ENCODE peak calls at places on chromosomes 5 and 9, in six cellular contexts. V is adrenal gland, X is uterus, H is spleen, U is K562, I is GM12878. E is an unnamed sample.

GRCh38 chr5:173653822-173654523 is 37.5 kb upstream of the BOD1 start:
- DNase-seq in X (no peak), H (no peak), I (no peak), V (peak; percentile 45), U (no peak), E (no peak)

GRCh38 chr5:62184444-62184843 is 121.6 kb upstream of the KIF2A start:
- DNase-seq in X (no peak), H (no peak), V (no peak), U (no peak), I (no peak), E (no peak)

GRCh38 chr9:32992596-32993238 is 8.7 kb downstream of the APTX start:
- DNase-seq in V (no peak), I (no peak), U (no peak), H (no peak), X (no peak), E (no peak)

GRCh38 chr5:159759791-159760300 is 156.4 kb upstream of the ADRA1B start:
- DNase-seq in H (no peak), X (no peak), I (no peak), U (no peak), V (no peak), E (no peak)

GRCh38 chr5:147170603-147171002 is 64.2 kb upstream of the STK32A start:
- DNase-seq in U (no peak), I (no peak), V (peak; percentile 85), H (no peak), X (no peak), E (no peak)

GRCh38 chr5:171207256-171207866 is 101.7 kb upstream of the TLX3 start:
- DNase-seq in V (no peak), I (no peak), U (peak; percentile 32), X (no peak), H (no peak), E (peak; percentile 73)

GRCh38 chr5:100616291-100616690 is 81.1 kb downstream of the FAM174A start:
- DNase-seq in I (no peak), X (no peak), U (no peak), H (no peak), V (no peak), E (no peak)

GRCh38 chr9:128056887-128057723 is 10.0 kb downstream of the NAIF1 start:
- DNase-seq in I (no peak), H (no peak), X (no peak), V (peak; percentile 90), U (peak; percentile 8), E (no peak)

GRCh38 chr5:168686837-168687236 is 107.7 kb upstream of the PANK3 start:
- DNase-seq in I (no peak), H (no peak), V (no peak), U (no peak), X (no peak), E (no peak)

GRCh38 chr9:17063535-17064135 is 71.2 kb upstream of the CNTLN start:
- DNase-seq in H (no peak), X (no peak), I (no peak), V (peak; percentile 57), U (peak; percentile 6), E (peak; percentile 70)

GRCh38 chr5:145969714-145970092 is 33.3 kb downstream of the SH3RF2 start:
- DNase-seq in H (no peak), V (no peak), U (no peak), I (no peak), X (no peak), E (no peak)

GRCh38 chr9:78300209-78300608 is 3.3 kb downstream of the PSAT1 start:
- DNase-seq in U (no peak), I (no peak), V (no peak), X (no peak), H (no peak), E (no peak)

GRCh38 chr5:169268019-169268418 is 32.9 kb downstream of the SLIT3 start:
- DNase-seq in V (no peak), I (no peak), X (no peak), H (no peak), U (no peak), E (no peak)

GRCh38 chr5:87762631-87763030 is 349.9 kb upstream of the CCNH start:
- DNase-seq in V (no peak), I (no peak), H (no peak), U (no peak), X (no peak), E (no peak)

GRCh38 chr9:38334234-38334633 is 58.3 kb upstream of the ALDH1B1 start:
- DNase-seq in U (peak; percentile 23), I (no peak), H (no peak), V (peak; percentile 30), X (no peak), E (peak; percentile 6)

GRCh38 chr9:130299785-130300615 is 34.4 kb downstream of the HMCN2 start:
- DNase-seq in U (no peak), V (no peak), H (no peak), X (no peak), I (no peak), E (no peak)

GRCh38 chr9:133221177-133221809 is 12.2 kb upstream of the OBP2B start:
- DNase-seq in U (no peak), V (peak; percentile 10), X (no peak), H (no peak), I (no peak), E (no peak)

GRCh38 chr5:157148734-157149615 is 6.3 kb upstream of the MED7 start:
- DNase-seq in X (peak; percentile 39), H (no peak), I (peak; percentile 40), U (peak; percentile 72), V (peak; percentile 88), E (peak; percentile 91)

GRCh38 chr9:138098908-138099791 is 221.6 kb downstream of the CACNA1B start:
- DNase-seq in U (no peak), I (no peak), H (peak; percentile 50), V (peak; percentile 38), X (peak; percentile 1), E (no peak)

GRCh38 chr5:115601709-115602584 is at the start of gene TICAM2:
- DNase-seq in U (peak; percentile 48), V (peak; percentile 85), I (peak; percentile 77), X (peak; percentile 64), H (peak; percentile 94), E (peak; percentile 76)
- TF ChIP-seq POLR2A in U (peak; percentile 50), V (peak; percentile 52), I (peak; percentile 88), X (peak; percentile 10), H (no peak), E (peak; percentile 44)

DNA sequence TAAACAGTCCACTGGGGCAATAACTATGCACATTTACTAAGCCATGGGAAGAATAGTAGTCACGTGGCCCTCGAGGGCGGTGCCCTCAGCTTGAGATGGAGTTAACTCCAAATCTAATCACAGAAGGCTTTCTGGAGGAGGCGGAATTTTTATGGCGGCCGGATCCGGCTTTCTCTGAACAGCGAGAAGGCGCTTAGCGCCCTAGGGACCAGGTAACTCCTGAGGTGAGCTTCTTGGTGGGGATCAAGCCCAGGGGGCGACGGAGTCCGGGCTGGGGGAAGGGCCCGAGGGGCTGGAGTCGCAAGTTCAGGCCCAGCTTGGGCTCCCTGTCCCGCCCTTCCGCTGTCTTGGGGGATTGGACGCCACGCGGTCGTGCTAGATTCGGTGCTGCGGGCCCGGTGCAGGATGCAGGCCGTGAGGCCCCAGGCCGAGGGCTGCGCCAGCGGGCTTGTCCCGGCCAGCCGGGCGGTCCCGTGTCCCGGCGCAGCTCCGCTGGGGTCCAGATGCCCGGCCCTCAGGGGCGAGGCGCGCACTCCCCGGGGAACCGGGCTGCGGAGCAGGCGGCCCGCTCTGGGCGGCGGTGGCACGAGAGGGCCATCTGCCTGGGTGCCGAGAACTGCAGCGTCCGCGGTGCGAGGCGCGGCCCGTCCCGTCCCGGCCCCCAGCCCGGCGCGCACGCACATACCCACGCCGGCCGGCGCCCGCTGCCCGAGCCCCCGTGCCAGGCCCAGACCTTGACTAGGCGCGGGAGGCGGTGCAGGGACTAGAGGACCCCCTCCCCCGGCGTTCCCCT is 1.7 kb upstream of the NSD1 start:
- DNase-seq in H (peak; percentile 83), I (no peak), U (no peak), X (peak; percentile 36), V (no peak), E (peak; percentile 29)
- TF ChIP-seq POLR2A in H (no peak), I (no peak), U (no peak), X (no peak), V (no peak), E (no peak)

GRCh38 chr5:16723821-16724220 is 107.0 kb upstream of the RETREG1 start:
- DNase-seq in X (no peak), V (no peak), U (no peak), H (no peak), I (no peak), E (no peak)

GRCh38 chr5:16726538-16726946 is 109.7 kb upstream of the RETREG1 start:
- DNase-seq in X (no peak), I (peak; percentile 12), V (no peak), U (no peak), H (no peak), E (no peak)

GRCh38 chr5:16725575-16725974 is 108.8 kb upstream of the RETREG1 start:
- DNase-seq in X (no peak), V (no peak), U (no peak), I (no peak), H (no peak), E (no peak)

DNA sequence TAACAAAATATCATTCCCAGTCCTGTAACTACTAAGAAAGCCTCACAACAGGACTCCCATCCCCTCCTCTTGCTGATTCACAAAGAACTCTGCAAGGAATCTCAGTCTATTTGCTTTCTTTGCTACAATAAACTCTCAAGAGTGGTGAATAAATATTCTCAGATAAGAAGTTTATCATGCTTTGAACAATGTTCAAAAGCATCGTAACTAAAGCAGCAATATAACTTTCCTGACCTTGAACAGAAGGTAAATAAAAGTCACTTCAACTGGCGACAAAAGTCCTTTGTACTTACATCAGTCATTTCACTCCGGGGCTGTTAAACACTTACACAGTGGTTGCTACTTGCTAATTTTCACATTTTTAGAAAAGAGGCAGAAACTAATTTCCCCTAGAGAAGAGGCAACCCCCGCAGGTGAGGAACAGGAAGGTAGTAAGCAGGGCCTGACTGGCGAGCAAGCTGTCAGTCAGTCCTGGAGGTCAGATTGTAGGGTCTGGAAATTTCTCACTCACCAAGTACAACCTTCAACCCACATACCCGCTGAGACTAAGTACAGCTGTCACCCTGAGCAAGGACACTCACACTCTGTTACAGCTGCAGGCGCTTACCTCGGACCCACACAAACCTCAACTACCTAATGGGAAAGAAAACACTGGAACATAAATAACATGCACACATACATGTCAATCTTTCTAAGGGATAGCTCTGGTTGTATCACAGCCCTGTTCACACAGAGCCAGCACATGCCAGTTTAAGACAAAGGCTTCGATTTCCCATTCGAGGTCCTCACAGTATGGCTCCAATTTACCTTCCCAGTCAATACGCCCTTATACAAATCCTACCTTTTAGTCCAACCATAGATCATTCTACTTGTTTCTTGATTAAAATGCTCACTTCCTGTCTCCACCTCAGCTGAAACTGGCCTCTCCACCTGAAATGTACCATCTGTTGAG is 104.6 kb upstream of the RETREG1 start:
- DNase-seq in U (no peak), I (no peak), X (no peak), H (no peak), V (no peak), E (no peak)
- TF ChIP-seq POLR2A in U (no peak), I (no peak), X (no peak), H (no peak), V (no peak), E (no peak)

DNA sequence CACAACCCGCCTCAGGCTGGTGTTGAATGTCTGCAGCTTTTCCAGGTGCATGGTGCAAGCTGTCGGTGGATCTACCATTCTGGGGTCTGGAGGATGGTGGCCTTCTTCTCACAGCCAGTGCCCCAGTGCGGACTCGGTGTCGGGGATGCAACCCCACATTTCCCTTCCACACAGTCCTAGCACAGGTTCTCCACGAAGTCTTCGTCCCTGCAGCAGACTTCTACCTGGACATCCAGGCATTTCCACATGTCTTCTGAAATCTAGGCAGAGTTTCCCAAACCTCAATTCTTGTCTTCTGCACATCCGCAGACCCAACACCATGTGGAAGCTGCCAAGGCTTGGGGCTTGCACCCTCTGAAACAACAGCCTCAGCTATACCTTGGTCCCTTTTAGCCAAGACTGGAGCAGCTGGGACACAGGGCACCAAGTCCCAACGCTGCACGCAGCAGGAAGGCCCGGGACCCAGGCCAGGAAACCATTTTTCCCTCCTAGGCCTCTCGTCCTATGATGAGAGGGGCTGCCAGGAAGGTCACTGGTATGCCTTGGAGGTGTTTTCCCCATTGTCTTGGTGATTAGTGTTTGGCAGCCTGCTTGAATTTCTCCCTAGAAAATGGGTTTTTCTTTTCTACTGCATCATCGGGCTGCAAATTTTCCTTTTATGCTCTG is 18.2 kb downstream of the PSIP1 start:
- DNase-seq in I (no peak), H (no peak), X (no peak), V (no peak), U (no peak), E (no peak)
- TF ChIP-seq POLR2A in I (peak; percentile 55), H (no peak), X (no peak), V (no peak), U (no peak), E (no peak)

E was measured in erythroblast.